ENCODE peak calls at places on chromosomes 12 and 14, in eight cellular contexts. S, T, F, D, X, Y, Q and I are unnamed samples.

GRCh38 chr14:69770559-69770958 is 3.6 kb downstream of the SRSF5 start:
- DNase-seq in D (no peak), F (no peak), X (no peak), Q (no peak), S (no peak), Y (no peak), T (no peak), I (no peak)

GRCh38 chr14:96299441-96299840 is 43.4 kb downstream of the BDKRB1 start:
- DNase-seq in X (no peak), F (no peak), T (no peak), Q (no peak), Y (no peak), D (no peak), S (no peak), I (no peak)

GRCh38 chr12:130480887-130481286 is 143.2 kb downstream of the PIWIL1 start:
- DNase-seq in F (peak; percentile 53), T (no peak), S (no peak), D (no peak), Y (no peak), Q (no peak), X (no peak), I (no peak)

GRCh38 chr14:55116246-55117030 is 12.6 kb upstream of the LGALS3 start:
- DNase-seq in F (no peak), S (no peak), Q (no peak), T (no peak), X (no peak), D (no peak), Y (no peak), I (no peak)

GRCh38 chr14:74882103-74882920 is 596 bp downstream of the DLST start:
- DNase-seq in S (peak; percentile 35), F (peak; percentile 45), T (no peak), X (no peak), Y (no peak), D (peak; percentile 56), Q (peak; percentile 2), I (no peak)

GRCh38 chr12:104604070-104604994 is 147.6 kb downstream of the CHST11 start:
- DNase-seq in Y (peak; percentile 79), X (peak; percentile 33), F (peak; percentile 75), Q (peak; percentile 89), T (peak; percentile 84), D (no peak), S (peak; percentile 67), I (peak; percentile 88)

GRCh38 chr14:33530358-33530757 is 420.5 kb downstream of the EGLN3 start:
- DNase-seq in Q (no peak), Y (no peak), F (no peak), X (no peak), D (no peak), S (no peak), T (no peak), I (no peak)

GRCh38 chr12:56800221-56800620 is 37.1 kb downstream of the HSD17B6 start:
- DNase-seq in Y (no peak), X (no peak), D (no peak), Q (no peak), S (no peak), T (no peak), F (no peak), I (no peak)

GRCh38 chr12:87679262-87679661 is 349.9 kb downstream of the C12orf50 start:
- DNase-seq in X (no peak), Q (no peak), Y (no peak), T (no peak), S (no peak), F (no peak), D (no peak), I (no peak)

GRCh38 chr14:54564799-54565235 is 2.1 kb upstream of the SAMD4A start:
- DNase-seq in S (no peak), X (no peak), D (no peak), F (no peak), T (no peak), Q (no peak), Y (no peak), I (no peak)

GRCh38 chr12:9900930-9901329 is 19.6 kb downstream of the KLRF2 start:
- DNase-seq in X (no peak), Y (no peak), D (no peak), S (no peak), F (no peak), Q (no peak), T (no peak), I (no peak)

GRCh38 chr14:101776315-101776714 is 14.8 kb downstream of the PPP2R5C start:
- DNase-seq in X (no peak), T (no peak), Q (no peak), D (no peak), Y (no peak), F (no peak), S (no peak), I (no peak)

GRCh38 chr12:6620137-6620884 is 13.1 kb upstream of the CHD4 start:
- DNase-seq in Q (no peak), Y (no peak), X (no peak), F (peak; percentile 76), T (no peak), S (no peak), D (peak; percentile 66), I (no peak)

GRCh38 chr12:24918596-24918995 is 30.3 kb downstream of the BCAT1 start:
- DNase-seq in T (no peak), S (no peak), Q (no peak), X (no peak), F (no peak), Y (no peak), D (no peak), I (no peak)

GRCh38 chr14:95910628-95911027 is 34.0 kb downstream of the TUNAR start:
- DNase-seq in S (no peak), Q (no peak), T (no peak), D (no peak), F (no peak), Y (no peak), X (no peak), I (no peak)

GRCh38 chr12:89162704-89163261 is 189.5 kb downstream of the DUSP6 start:
- DNase-seq in D (peak; percentile 64), F (peak; percentile 5), X (no peak), T (peak; percentile 100), Q (peak; percentile 98), S (peak; percentile 62), Y (no peak), I (peak; percentile 85)

GRCh38 chr14:78341827-78342389 is 171.7 kb downstream of the NRXN3 start:
- DNase-seq in Q (no peak), D (no peak), F (no peak), X (no peak), S (no peak), Y (no peak), T (no peak), I (no peak)

GRCh38 chr14:27049611-27050172 is 451.9 kb upstream of the NOVA1 start:
- DNase-seq in Q (no peak), S (no peak), Y (no peak), F (no peak), X (no peak), T (no peak), D (no peak), I (no peak)

GRCh38 chr14:93759781-93760307 is 28.4 kb downstream of the PRIMA1 start:
- DNase-seq in Y (no peak), S (peak; percentile 28), Q (no peak), X (no peak), T (no peak), D (no peak), F (no peak), I (peak; percentile 67)

GRCh38 chr14:36952702-36953101 is 219.7 kb downstream of the SLC25A21 start:
- DNase-seq in X (no peak), D (no peak), S (no peak), T (peak; percentile 44), Y (no peak), F (no peak), Q (peak; percentile 35), I (no peak)

GRCh38 chr12:12954361-12954760 is 2.4 kb upstream of the GPRC5D start:
- DNase-seq in F (no peak), T (no peak), Y (no peak), D (no peak), S (no peak), Q (no peak), X (no peak), I (no peak)

GRCh38 chr14:31265701-31266398 is 58.3 kb upstream of the HECTD1 start:
- DNase-seq in Q (peak; percentile 16), D (no peak), X (no peak), F (no peak), Y (no peak), S (no peak), T (no peak), I (no peak)